ENCODE peak calls at places on chromosomes 4 and X, in seven cellular contexts. V is ovary, M is heart right ventricle, H is GM12878, I is cardiac muscle cell, Y is AG04450, A is endothelial cell of umbilical vein. F is an unnamed sample.

GRCh38 chrX:140733766-140734342 is 24.3 kb downstream of the LINC00632 start:
- DNase-seq in V (no peak), M (no peak), H (no peak), I (peak), Y (no peak), A (peak), F (no peak)

GRCh38 chr4:187193141-187193540 is 469.5 kb upstream of the FAT1 start:
- DNase-seq in V (no peak), M (no peak), H (no peak), I (no peak), Y (no peak), A (no peak), F (no peak)

GRCh38 chr4:19213388-19213787 is 1038.3 kb upstream of the SLIT2 start:
- DNase-seq in V (no peak), M (no peak), H (no peak), I (no peak), Y (no peak), A (peak), F (no peak)

GRCh38 chr4:112213850-112214249 is 17.7 kb upstream of the AP1AR start:
- DNase-seq in V (no peak), M (no peak), H (no peak), I (peak), Y (peak), A (peak), F (no peak)

GRCh38 chrX:14083783-14084182 is 54.1 kb upstream of the GEMIN8 start:
- DNase-seq in V (no peak), M (no peak), H (no peak), I (no peak), Y (no peak), A (no peak), F (no peak)

GRCh38 chrX:31440546-31440945 is 368.7 kb upstream of the FTHL17 start:
- DNase-seq in V (no peak), M (no peak), H (no peak), I (no peak), Y (no peak), A (no peak), F (no peak)

GRCh38 chrX:151680805-151681204 is 14.5 kb upstream of the PRRG3 start:
- DNase-seq in V (no peak), M (no peak), H (peak), I (peak), Y (no peak), A (peak), F (no peak)

GRCh38 chr4:76590847-76591281 is 155.8 kb downstream of the SHROOM3 start:
- DNase-seq in V (no peak), M (no peak), H (no peak), I (peak), Y (no peak), A (no peak), F (no peak)

GRCh38 chr4:113772319-113772718 is 10.8 kb upstream of the CAMK2D start:
- DNase-seq in V (no peak), M (no peak), H (no peak), I (no peak), Y (no peak), A (no peak), F (no peak)

GRCh38 chr4:104938624-104939023 is 208.1 kb upstream of the TET2 start:
- DNase-seq in V (no peak), M (no peak), H (no peak), I (no peak), Y (no peak), A (no peak), F (no peak)

GRCh38 chrX:47743504-47743903 is 84.5 kb upstream of the UXT start:
- DNase-seq in V (no peak), M (no peak), H (no peak), I (peak), Y (no peak), A (no peak), F (no peak)

GRCh38 chr4:128358231-128358902 is 70.8 kb upstream of the PGRMC2 start:
- DNase-seq in V (no peak), M (peak), H (no peak), I (peak), Y (peak), A (no peak), F (no peak)

GRCh38 chrX:14409341-14409740 is 120.0 kb upstream of the GLRA2 start:
- DNase-seq in V (no peak), M (no peak), H (no peak), I (no peak), Y (no peak), A (no peak), F (no peak)

GRCh38 chr4:55706526-55706925 is 70.4 kb upstream of the NMU start:
- DNase-seq in V (no peak), M (no peak), H (no peak), I (peak), Y (no peak), A (no peak), F (no peak)

GRCh38 chrX:120310861-120311631 is at the start of gene TMEM255A:
- DNase-seq in V (peak), M (no peak), H (no peak), I (peak), Y (no peak), A (no peak), F (peak)

GRCh38 chr4:37995981-37996770 is 36.0 kb downstream of the PTTG2 start:
- DNase-seq in V (no peak), M (peak), H (no peak), I (no peak), Y (no peak), A (no peak), F (no peak)

GRCh38 chrX:101658661-101659477 is 781 bp downstream of the ARMCX2 start:
- DNase-seq in V (peak), M (peak), H (no peak), I (peak), Y (no peak), A (peak), F (peak)

GRCh38 chrX:129939986-129940385 is 34.0 kb downstream of the UTP14A start:
- DNase-seq in V (no peak), M (peak), H (no peak), I (no peak), Y (no peak), A (no peak), F (no peak)

GRCh38 chr4:83043801-83044407 is 8.9 kb downstream of the COPS4 start:
- DNase-seq in V (no peak), M (no peak), H (no peak), I (peak), Y (no peak), A (no peak), F (peak)

GRCh38 chrX:129693343-129693742 is 38.6 kb upstream of the APLN start:
- DNase-seq in V (no peak), M (no peak), H (no peak), I (no peak), Y (no peak), A (no peak), F (no peak)

GRCh38 chrX:118652717-118653116 is 74.7 kb upstream of the IL13RA1 start:
- DNase-seq in V (no peak), M (no peak), H (no peak), I (peak), Y (no peak), A (no peak), F (no peak)

GRCh38 chrX:21975827-21976226 is 35.3 kb downstream of the SMS start:
- DNase-seq in V (no peak), M (no peak), H (no peak), I (peak), Y (peak), A (peak), F (no peak)
- TF ChIP-seq CTCF in V (no peak), M (no peak), H (no peak), I (peak), Y (peak), A (peak), F (peak)

DNA sequence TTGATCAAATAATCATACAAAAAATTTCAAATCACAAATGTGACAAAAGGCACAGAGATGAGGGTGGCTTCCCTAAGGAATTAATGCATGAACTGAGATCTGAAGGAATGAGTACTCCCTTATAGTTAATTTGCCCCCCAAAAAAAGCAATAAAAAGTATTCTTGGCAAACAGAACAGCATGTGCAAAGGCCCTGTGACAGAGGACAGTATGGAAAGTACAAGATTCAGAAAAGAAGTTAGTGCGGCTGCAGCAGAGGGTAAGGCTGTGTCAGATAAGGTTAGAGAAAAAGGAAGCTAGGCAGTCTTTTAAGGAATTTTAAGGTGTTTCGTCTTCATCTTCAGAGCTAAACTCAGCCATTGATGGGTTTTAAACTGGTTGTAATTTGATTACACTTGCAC is 7.4 kb downstream of the DDX60L start:
- DNase-seq in V (no peak), M (no peak), H (no peak), I (no peak), Y (no peak), A (no peak), F (no peak)
- H3K27ac ChIP-seq in V (no peak), M (no peak), H (no peak), I (no peak), Y (no peak), A (no peak), F (no peak)

DNA sequence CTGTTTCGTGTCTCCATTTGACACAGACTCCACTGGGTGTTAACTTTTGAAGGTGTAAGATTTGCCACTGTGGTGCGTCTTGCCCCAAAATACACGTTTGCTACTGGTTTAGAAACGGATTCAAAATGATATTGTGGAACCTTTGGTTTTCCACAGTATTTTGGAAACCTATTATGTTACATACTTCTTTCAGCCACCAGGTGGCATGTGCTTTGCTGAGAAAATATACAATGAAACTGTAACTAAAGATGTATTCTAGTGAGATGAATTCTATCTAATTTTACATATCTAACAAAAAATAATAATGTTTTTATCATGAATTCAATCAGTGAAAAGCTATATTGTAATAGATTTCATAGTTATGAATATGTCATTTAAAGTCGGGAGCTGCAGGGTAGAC is 28.4 kb upstream of the SLITRK4 start:
- DNase-seq in V (no peak), M (no peak), H (no peak), I (peak), Y (no peak), A (no peak), F (no peak)
- TF ChIP-seq CTCF in V (no peak), M (no peak), H (peak), I (peak), Y (no peak), A (no peak), F (peak)

DNA sequence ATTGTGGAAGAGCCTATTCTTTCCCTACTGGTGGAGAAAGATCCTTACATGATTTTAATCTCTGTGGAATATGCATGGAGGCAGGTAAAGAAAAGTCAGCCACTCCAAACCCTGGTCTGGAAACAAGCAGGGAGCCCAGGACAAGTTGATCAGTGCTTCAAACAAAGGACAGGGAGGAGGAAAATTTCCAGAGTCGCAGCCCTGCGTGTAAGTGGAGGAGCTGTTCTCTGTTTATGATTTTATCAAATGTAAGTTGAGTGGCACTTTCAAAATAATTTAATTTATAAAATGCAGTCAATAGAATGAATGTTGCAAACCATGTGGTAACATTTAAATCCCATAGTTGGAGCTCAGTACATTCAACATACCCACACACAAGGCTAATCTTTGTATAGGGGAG is 57.0 kb downstream of the SLC34A2 start:
- DNase-seq in V (no peak), M (no peak), H (no peak), I (no peak), Y (no peak), A (no peak), F (no peak)
- H3K27ac ChIP-seq in V (no peak), M (no peak), H (no peak), I (no peak), Y (no peak), A (no peak), F (no peak)

DNA sequence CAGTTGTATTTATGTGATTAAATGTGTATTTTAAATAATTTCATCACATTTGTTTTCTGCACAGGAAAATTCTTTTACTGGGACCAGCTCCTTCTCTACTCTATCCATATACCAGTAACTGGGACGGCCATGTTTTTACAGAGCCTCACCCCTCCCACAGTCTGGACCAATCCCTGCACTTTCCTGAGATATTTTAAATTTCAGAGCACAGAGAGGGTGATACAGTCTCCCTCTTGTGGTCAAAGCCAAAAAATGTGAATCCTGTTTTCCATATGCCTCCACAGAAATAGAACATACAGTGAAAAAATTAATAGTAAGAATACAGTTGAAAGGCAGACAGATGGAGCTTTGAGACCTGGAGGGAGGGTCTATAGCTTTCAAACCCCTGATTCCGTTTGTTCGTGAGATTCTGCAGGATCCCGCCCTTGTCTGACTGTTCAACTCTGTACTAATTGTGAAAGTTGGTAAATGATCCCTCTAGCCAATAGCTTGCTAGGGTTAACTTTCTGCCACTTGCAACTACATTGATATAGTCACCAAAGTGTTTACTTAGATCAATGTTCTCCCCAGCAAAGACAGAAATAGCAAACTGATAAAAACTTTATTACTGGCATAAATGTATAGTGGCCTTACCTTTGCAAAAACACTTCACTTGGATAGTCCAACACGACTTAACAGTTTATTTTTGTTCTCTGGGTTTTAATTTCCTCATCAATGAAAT is 172.2 kb downstream of the PPARGC1A start:
- DNase-seq in V (no peak), M (no peak), H (no peak), I (peak), Y (no peak), A (no peak), F (no peak)
- TF ChIP-seq CTCF in V (no peak), M (no peak), H (no peak), I (peak), Y (peak), A (no peak), F (no peak)

DNA sequence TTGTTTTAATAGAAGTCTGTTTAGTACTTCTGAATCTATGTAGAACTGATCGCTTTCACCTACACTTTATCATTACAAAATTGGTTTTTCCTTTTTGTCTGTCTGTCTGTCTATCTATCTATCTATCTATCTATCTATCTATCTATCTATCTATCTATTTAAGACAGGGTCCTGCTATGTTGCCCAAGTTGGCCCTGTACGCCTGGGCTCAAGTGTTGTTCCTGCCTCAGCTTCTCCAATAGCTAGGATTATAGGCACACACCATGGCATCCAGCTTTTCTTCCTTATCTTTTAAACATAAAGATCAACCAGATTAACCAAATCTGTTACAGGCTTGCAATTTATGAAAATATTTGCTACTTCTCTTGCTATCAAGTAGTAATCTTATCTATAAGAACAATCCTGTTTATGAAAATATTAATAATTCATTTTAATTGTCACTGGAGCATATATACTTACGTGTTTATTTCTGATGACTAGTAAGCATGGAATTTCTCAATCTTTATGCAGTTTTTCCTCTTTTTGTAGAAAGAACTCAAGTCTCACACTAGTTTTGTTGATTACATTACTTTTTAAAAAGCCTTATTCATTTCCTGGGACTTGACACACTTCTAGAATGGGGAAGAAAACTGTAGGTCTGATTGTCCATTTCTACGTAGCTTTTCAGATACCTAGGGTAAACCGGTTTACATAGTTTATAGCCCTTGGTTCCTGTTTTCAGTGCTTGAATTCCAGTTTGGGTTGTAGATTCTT is 24.6 kb downstream of the KIAA0232 start:
- DNase-seq in V (no peak), M (no peak), H (no peak), I (peak), Y (no peak), A (peak), F (no peak)
- H3K27ac ChIP-seq in V (no peak), M (peak), H (no peak), I (no peak), Y (no peak), A (peak), F (no peak)

GRCh38 chrX:107029752-107030151 is 29.7 kb upstream of the MORC4 start:
- DNase-seq in V (no peak), M (no peak), H (no peak), I (no peak), Y (no peak), A (no peak), F (no peak)

DNA sequence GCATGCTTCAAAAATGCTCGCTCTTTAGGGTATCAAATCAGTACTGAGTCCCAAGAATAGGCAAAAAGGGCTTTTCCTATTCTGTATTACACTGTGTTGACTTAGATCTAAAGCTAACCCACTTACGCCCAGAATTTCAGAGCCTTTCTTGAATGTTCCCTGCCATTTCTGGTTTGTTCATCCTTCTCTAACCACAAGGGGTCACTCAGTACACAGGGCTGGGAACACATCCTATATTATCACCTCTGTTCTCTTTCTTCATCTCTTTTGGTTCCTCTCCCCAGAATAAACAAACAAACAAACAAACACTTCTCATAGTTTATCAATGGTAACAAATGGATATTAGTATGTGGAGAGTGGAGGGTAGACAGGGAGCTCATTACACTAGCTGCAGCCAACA is 25.5 kb upstream of the MORC4 start:
- DNase-seq in V (no peak), M (no peak), H (no peak), I (peak), Y (no peak), A (peak), F (no peak)
- TF ChIP-seq CTCF in V (no peak), M (no peak), H (peak), I (peak), Y (peak), A (peak), F (peak)

GRCh38 chr4:140308366-140309123 is 64.9 kb upstream of the SCOC start:
- DNase-seq in V (peak), M (peak), H (no peak), I (peak), Y (peak), A (no peak), F (peak)
- H3K27ac ChIP-seq in V (no peak), M (no peak), H (no peak), I (peak), Y (peak), A (no peak), F (peak)

DNA sequence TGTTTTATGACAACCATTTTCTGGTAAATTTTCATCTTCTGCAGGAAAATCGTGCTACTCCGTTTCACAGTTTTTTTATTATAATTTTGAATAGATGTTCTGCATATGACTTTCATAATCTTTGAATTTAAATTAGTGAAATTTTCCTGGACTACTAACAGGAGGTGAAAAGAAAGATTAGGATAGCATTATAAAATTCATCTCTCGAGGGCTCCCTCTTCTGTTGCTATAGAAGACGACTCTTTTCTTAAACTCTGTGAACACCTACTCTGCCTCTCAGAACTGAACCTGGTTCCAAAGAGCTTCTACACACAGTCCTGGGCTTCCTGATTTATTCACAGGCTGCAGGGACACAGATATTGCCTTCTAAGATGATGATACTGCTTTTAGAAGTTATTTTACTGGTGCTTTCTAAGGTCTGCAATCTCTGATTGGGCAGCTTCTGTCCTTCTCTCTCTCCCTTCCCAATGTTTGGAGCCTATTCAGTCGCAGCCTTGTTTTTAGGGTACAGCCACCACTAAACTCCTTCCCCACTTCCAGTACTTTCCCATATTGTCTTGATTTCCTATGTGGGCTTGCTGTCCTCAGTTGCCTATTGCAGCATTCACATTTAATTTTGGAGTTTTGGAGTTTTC is 10.1 kb upstream of the SAP30 start:
- DNase-seq in V (no peak), M (no peak), H (no peak), I (peak), Y (no peak), A (peak), F (no peak)
- TF ChIP-seq CTCF in V (no peak), M (no peak), H (peak), I (peak), Y (peak), A (peak), F (no peak)